ENCODE peak calls at places on chromosomes 1 and 21, in eight cellular contexts. One of them, this sample, is unnamed.

GRCh38 chr1:151032164-151032563 is 4.2 kb upstream of the BNIPL start:
- DNase-seq in small intestine: no peak
- DNase-seq in psoas muscle: no peak
- DNase-seq in IMR-90: no peak
- DNase-seq in prostate gland: no peak
- DNase-seq in lower lobe of right lung: no peak
- DNase-seq in OCI-LY7: no peak
- DNase-seq in CD4-positive, alpha-beta memory T cell: no peak
- DNase-seq in this sample: no peak

GRCh38 chr1:20281801-20282200 is 8.9 kb upstream of the VWA5B1 start:
- DNase-seq in psoas muscle: no peak
- DNase-seq in small intestine: no peak
- DNase-seq in prostate gland: no peak
- DNase-seq in CD4-positive, alpha-beta memory T cell: no peak
- DNase-seq in IMR-90: peak; percentile 66
- DNase-seq in OCI-LY7: no peak
- DNase-seq in lower lobe of right lung: no peak
- DNase-seq in this sample: no peak

GRCh38 chr1:110485725-110486124 is 33.2 kb downstream of the KCNA10 start:
- DNase-seq in IMR-90: no peak
- DNase-seq in lower lobe of right lung: no peak
- DNase-seq in psoas muscle: no peak
- DNase-seq in CD4-positive, alpha-beta memory T cell: no peak
- DNase-seq in OCI-LY7: no peak
- DNase-seq in prostate gland: no peak
- DNase-seq in small intestine: no peak
- DNase-seq in this sample: no peak

GRCh38 chr1:3314561-3315271 is 139.7 kb upstream of the ARHGEF16 start:
- DNase-seq in CD4-positive, alpha-beta memory T cell: no peak
- DNase-seq in psoas muscle: no peak
- DNase-seq in lower lobe of right lung: no peak
- DNase-seq in OCI-LY7: no peak
- DNase-seq in IMR-90: peak; percentile 66
- DNase-seq in small intestine: no peak
- DNase-seq in prostate gland: no peak
- DNase-seq in this sample: no peak

GRCh38 chr1:42316292-42316691 is 18.7 kb downstream of the FOXJ3 start:
- DNase-seq in lower lobe of right lung: no peak
- DNase-seq in prostate gland: no peak
- DNase-seq in psoas muscle: no peak
- DNase-seq in OCI-LY7: no peak
- DNase-seq in small intestine: no peak
- DNase-seq in CD4-positive, alpha-beta memory T cell: no peak
- DNase-seq in IMR-90: no peak
- DNase-seq in this sample: no peak

GRCh38 chr1:157993179-157994080 is at the start of gene KIRREL1:
- DNase-seq in lower lobe of right lung: peak; percentile 56
- DNase-seq in CD4-positive, alpha-beta memory T cell: no peak
- DNase-seq in IMR-90: peak; percentile 65
- DNase-seq in OCI-LY7: no peak
- DNase-seq in small intestine: peak; percentile 33
- DNase-seq in prostate gland: peak; percentile 44
- DNase-seq in psoas muscle: peak; percentile 74
- DNase-seq in this sample: no peak

GRCh38 chr1:39671793-39672550 is at the start of gene NT5C1A:
- DNase-seq in OCI-LY7: no peak
- DNase-seq in psoas muscle: peak; percentile 81
- DNase-seq in prostate gland: no peak
- DNase-seq in CD4-positive, alpha-beta memory T cell: peak; percentile 25
- DNase-seq in lower lobe of right lung: no peak
- DNase-seq in IMR-90: no peak
- DNase-seq in small intestine: no peak
- DNase-seq in this sample: peak; percentile 46

GRCh38 chr21:43345746-43346409 is 81.1 kb downstream of the SIK1 start:
- DNase-seq in lower lobe of right lung: no peak
- DNase-seq in OCI-LY7: no peak
- DNase-seq in psoas muscle: no peak
- DNase-seq in CD4-positive, alpha-beta memory T cell: no peak
- DNase-seq in small intestine: no peak
- DNase-seq in IMR-90: peak; percentile 85
- DNase-seq in prostate gland: no peak
- DNase-seq in this sample: no peak

GRCh38 chr1:231201375-231202124 is 39.5 kb upstream of the GNPAT start:
- DNase-seq in CD4-positive, alpha-beta memory T cell: no peak
- DNase-seq in IMR-90: no peak
- DNase-seq in prostate gland: no peak
- DNase-seq in OCI-LY7: no peak
- DNase-seq in lower lobe of right lung: no peak
- DNase-seq in psoas muscle: no peak
- DNase-seq in small intestine: no peak
- DNase-seq in this sample: no peak

GRCh38 chr1:222696741-222697140 is 15.6 kb downstream of the AIDA start:
- DNase-seq in CD4-positive, alpha-beta memory T cell: no peak
- DNase-seq in IMR-90: no peak
- DNase-seq in OCI-LY7: no peak
- DNase-seq in lower lobe of right lung: no peak
- DNase-seq in prostate gland: no peak
- DNase-seq in psoas muscle: no peak
- DNase-seq in small intestine: no peak
- DNase-seq in this sample: no peak

GRCh38 chr1:28602536-28603439 is 10.7 kb downstream of the RAB42 start:
- DNase-seq in lower lobe of right lung: no peak
- DNase-seq in OCI-LY7: peak; percentile 68
- DNase-seq in small intestine: peak; percentile 64
- DNase-seq in CD4-positive, alpha-beta memory T cell: no peak
- DNase-seq in psoas muscle: no peak
- DNase-seq in prostate gland: peak; percentile 51
- DNase-seq in IMR-90: peak; percentile 82
- DNase-seq in this sample: peak; percentile 45

GRCh38 chr1:160373696-160374095 is 6.8 kb downstream of the NHLH1 start:
- DNase-seq in IMR-90: peak; percentile 11
- DNase-seq in lower lobe of right lung: no peak
- DNase-seq in CD4-positive, alpha-beta memory T cell: no peak
- DNase-seq in prostate gland: no peak
- DNase-seq in psoas muscle: no peak
- DNase-seq in OCI-LY7: no peak
- DNase-seq in small intestine: no peak
- DNase-seq in this sample: no peak

GRCh38 chr1:160205974-160206369 is 788 bp downstream of the PEA15 start:
- DNase-seq in OCI-LY7: peak; percentile 54
- DNase-seq in lower lobe of right lung: no peak
- DNase-seq in CD4-positive, alpha-beta memory T cell: peak; percentile 74
- DNase-seq in prostate gland: no peak
- DNase-seq in IMR-90: peak; percentile 64
- DNase-seq in psoas muscle: no peak
- DNase-seq in small intestine: peak; percentile 41
- DNase-seq in this sample: peak; percentile 31

GRCh38 chr21:43938751-43939442 is 73.2 kb upstream of the TRAPPC10 start:
- DNase-seq in prostate gland: peak; percentile 51
- DNase-seq in lower lobe of right lung: peak; percentile 89
- DNase-seq in OCI-LY7: peak; percentile 92
- DNase-seq in IMR-90: peak; percentile 59
- DNase-seq in CD4-positive, alpha-beta memory T cell: peak; percentile 89
- DNase-seq in psoas muscle: peak; percentile 86
- DNase-seq in small intestine: peak; percentile 85
- DNase-seq in this sample: peak; percentile 75

GRCh38 chr1:53220171-53220961 is at the start of gene CZIB:
- DNase-seq in CD4-positive, alpha-beta memory T cell: peak; percentile 91
- DNase-seq in psoas muscle: peak; percentile 98
- DNase-seq in OCI-LY7: peak; percentile 94
- DNase-seq in small intestine: peak; percentile 97
- DNase-seq in IMR-90: peak; percentile 88
- DNase-seq in lower lobe of right lung: peak; percentile 98
- DNase-seq in prostate gland: peak; percentile 92
- DNase-seq in this sample: peak; percentile 93

GRCh38 chr1:101309334-101310221 is 72.8 kb downstream of the S1PR1 start:
- DNase-seq in CD4-positive, alpha-beta memory T cell: peak; percentile 88
- DNase-seq in OCI-LY7: peak; percentile 70
- DNase-seq in prostate gland: peak; percentile 20
- DNase-seq in psoas muscle: peak; percentile 64
- DNase-seq in IMR-90: peak; percentile 56
- DNase-seq in small intestine: peak; percentile 53
- DNase-seq in lower lobe of right lung: peak; percentile 72
- DNase-seq in this sample: peak; percentile 66

GRCh38 chr1:101308935-101309333 is 72.1 kb downstream of the S1PR1 start:
- DNase-seq in OCI-LY7: no peak
- DNase-seq in IMR-90: no peak
- DNase-seq in small intestine: no peak
- DNase-seq in CD4-positive, alpha-beta memory T cell: no peak
- DNase-seq in lower lobe of right lung: no peak
- DNase-seq in psoas muscle: no peak
- DNase-seq in prostate gland: no peak
- DNase-seq in this sample: no peak

GRCh38 chr1:101310484-101310883 is 73.7 kb downstream of the S1PR1 start:
- DNase-seq in psoas muscle: no peak
- DNase-seq in small intestine: no peak
- DNase-seq in prostate gland: no peak
- DNase-seq in CD4-positive, alpha-beta memory T cell: peak; percentile 46
- DNase-seq in IMR-90: no peak
- DNase-seq in lower lobe of right lung: no peak
- DNase-seq in OCI-LY7: no peak
- DNase-seq in this sample: no peak

GRCh38 chr1:101312192-101312591 is 75.4 kb downstream of the S1PR1 start:
- DNase-seq in small intestine: no peak
- DNase-seq in psoas muscle: no peak
- DNase-seq in OCI-LY7: no peak
- DNase-seq in IMR-90: no peak
- DNase-seq in CD4-positive, alpha-beta memory T cell: no peak
- DNase-seq in prostate gland: no peak
- DNase-seq in lower lobe of right lung: no peak
- DNase-seq in this sample: no peak

GRCh38 chr1:101311146-101311892 is 74.5 kb downstream of the S1PR1 start:
- DNase-seq in psoas muscle: no peak
- DNase-seq in lower lobe of right lung: no peak
- DNase-seq in IMR-90: no peak
- DNase-seq in small intestine: no peak
- DNase-seq in prostate gland: no peak
- DNase-seq in CD4-positive, alpha-beta memory T cell: no peak
- DNase-seq in OCI-LY7: no peak
- DNase-seq in this sample: no peak
- H3K4me3 ChIP-seq in psoas muscle: no peak overlapping the region
- H3K4me3 ChIP-seq in lower lobe of right lung: no peak overlapping the region
- H3K4me3 ChIP-seq in IMR-90: no peak overlapping the region
- H3K4me3 ChIP-seq in small intestine: no peak overlapping the region
- H3K4me3 ChIP-seq in prostate gland: no peak overlapping the region
- H3K4me3 ChIP-seq in CD4-positive, alpha-beta memory T cell: no peak overlapping the region
- H3K4me3 ChIP-seq in OCI-LY7: no peak overlapping the region
- H3K4me3 ChIP-seq in this sample: no peak overlapping the region

GRCh38 chr1:1157426-1157913 is 16.2 kb upstream of the TTLL10 start:
- DNase-seq in lower lobe of right lung: peak; percentile 94
- DNase-seq in IMR-90: peak; percentile 79
- DNase-seq in psoas muscle: peak; percentile 92
- DNase-seq in CD4-positive, alpha-beta memory T cell: peak; percentile 71
- DNase-seq in OCI-LY7: peak; percentile 41
- DNase-seq in small intestine: peak; percentile 96
- DNase-seq in prostate gland: peak; percentile 90
- DNase-seq in this sample: peak; percentile 89
- H3K4me3 ChIP-seq in lower lobe of right lung: peak overlapping the region; percentile 73
- H3K4me3 ChIP-seq in IMR-90: peak overlapping the region; percentile 16
- H3K4me3 ChIP-seq in psoas muscle: peak overlapping the region; percentile 72
- H3K4me3 ChIP-seq in CD4-positive, alpha-beta memory T cell: peak overlapping the region; percentile 56
- H3K4me3 ChIP-seq in OCI-LY7: peak overlapping the region; percentile 65
- H3K4me3 ChIP-seq in small intestine: peak overlapping the region; percentile 67
- H3K4me3 ChIP-seq in prostate gland: peak overlapping the region; percentile 44
- H3K4me3 ChIP-seq in this sample: peak overlapping the region; percentile 63

DNA sequence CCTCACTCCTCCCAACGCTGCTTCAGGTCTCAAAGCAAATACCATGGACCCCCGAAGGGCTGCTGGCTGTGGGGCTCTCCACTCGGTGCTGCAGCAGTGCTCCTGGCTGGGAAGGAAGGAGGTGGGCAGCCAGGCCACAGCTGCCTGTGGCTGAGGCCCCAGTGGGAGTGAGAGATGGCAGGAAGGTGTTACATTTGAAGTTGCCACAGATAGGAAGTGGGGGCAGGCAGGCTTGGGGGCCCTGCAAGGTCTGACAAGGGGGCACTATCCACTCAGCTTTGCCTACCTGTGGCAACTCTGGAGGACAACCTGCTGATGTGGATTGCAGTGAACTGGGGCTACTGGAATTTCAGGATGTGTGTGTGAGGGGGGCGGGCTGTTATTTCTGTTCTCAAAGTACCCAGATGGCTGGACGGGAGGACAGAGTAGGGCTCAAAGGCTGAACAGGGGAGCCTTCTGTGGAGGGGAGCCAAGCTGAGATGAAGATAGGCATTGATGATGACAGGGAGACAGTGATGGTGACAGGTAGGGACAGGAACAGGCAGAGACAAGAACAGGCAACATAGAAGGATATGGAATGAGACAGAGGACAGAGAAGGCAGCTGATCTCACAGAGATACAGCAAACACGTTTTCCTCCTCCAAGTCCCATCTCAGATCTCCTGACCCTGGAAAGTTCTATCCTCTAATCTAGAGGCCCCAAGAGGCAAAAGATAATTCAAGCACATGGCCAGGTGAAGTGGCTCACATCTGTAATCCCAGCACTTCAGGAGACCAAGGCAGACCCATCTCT is 1.8 kb downstream of the ZNF683 start:
- DNase-seq in lower lobe of right lung: no peak
- DNase-seq in IMR-90: no peak
- DNase-seq in prostate gland: no peak
- DNase-seq in OCI-LY7: no peak
- DNase-seq in small intestine: no peak
- DNase-seq in psoas muscle: no peak
- DNase-seq in CD4-positive, alpha-beta memory T cell: no peak
- DNase-seq in this sample: no peak
- H3K4me3 ChIP-seq in lower lobe of right lung: no peak overlapping the region
- H3K4me3 ChIP-seq in IMR-90: no peak overlapping the region
- H3K4me3 ChIP-seq in prostate gland: no peak overlapping the region
- H3K4me3 ChIP-seq in OCI-LY7: no peak overlapping the region
- H3K4me3 ChIP-seq in small intestine: no peak overlapping the region
- H3K4me3 ChIP-seq in psoas muscle: no peak overlapping the region
- H3K4me3 ChIP-seq in CD4-positive, alpha-beta memory T cell: peak overlapping the region; percentile 23
- H3K4me3 ChIP-seq in this sample: no peak overlapping the region

DNA sequence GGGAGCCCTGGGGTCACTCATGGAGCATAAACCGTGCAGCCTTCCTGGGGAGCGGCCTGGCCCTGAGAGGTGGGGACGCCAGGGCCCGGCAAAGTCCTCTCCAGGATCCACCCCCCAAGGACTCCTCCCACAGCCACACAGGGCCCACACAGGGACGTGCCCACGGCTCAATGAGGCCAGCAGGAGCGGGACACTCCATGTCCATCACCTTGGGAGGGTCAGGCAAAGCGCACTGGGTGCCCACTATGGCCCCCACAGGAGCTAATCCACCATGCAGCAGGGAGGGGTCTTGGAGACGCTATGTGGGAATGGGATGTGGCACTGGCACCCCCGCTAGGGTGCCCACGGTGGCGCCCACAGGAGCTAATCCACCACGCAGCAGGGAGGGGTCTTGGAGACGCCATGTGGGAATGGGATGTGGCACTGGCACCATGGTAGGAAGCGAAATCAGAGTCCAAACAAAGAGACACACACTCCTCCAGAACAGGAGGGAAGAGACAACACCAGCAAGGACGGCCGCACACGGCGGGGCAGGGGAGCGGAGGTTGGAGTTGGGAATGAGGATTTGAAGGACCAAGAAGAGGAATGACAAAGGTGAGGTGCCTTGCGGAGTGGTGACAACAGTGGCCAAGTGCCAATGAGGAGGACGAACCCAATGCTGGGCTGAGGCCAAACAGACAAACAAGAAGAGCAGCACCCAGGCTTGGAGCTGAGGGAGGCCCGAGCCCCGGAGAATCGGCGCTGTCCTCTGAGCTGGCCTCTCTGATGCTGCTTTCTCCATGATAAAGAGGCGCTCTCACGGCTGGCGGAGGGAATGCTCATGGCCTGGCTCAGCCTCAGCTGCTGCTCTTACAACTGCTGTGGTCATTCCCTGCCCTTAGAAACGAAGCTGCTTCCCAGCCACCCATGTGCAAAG is 18.1 kb upstream of the SLC19A1 start:
- DNase-seq in CD4-positive, alpha-beta memory T cell: no peak
- DNase-seq in lower lobe of right lung: peak; percentile 43
- DNase-seq in OCI-LY7: no peak
- DNase-seq in psoas muscle: no peak
- DNase-seq in prostate gland: no peak
- DNase-seq in IMR-90: no peak
- DNase-seq in small intestine: no peak
- DNase-seq in this sample: no peak
- H3K4me3 ChIP-seq in CD4-positive, alpha-beta memory T cell: no peak overlapping the region
- H3K4me3 ChIP-seq in lower lobe of right lung: peak overlapping the region; percentile 47
- H3K4me3 ChIP-seq in OCI-LY7: no peak overlapping the region
- H3K4me3 ChIP-seq in psoas muscle: no peak overlapping the region
- H3K4me3 ChIP-seq in prostate gland: no peak overlapping the region
- H3K4me3 ChIP-seq in IMR-90: no peak overlapping the region
- H3K4me3 ChIP-seq in small intestine: no peak overlapping the region
- H3K4me3 ChIP-seq in this sample: no peak overlapping the region

This sample was measured in pancreas.